ENCODE peak calls at places on chromosomes 7 and 10, in nine cellular contexts. R is neural crest cell; Y is NCI-H774; D is natural killer cell; G is T follicular helper cell; A is heart right ventricle; C is activated naive CD4-positive, alpha-beta T cell treated with anti-CD3 and anti-CD28 coated beads for 36 hours; N is neuronal stem cell; I is amygdala. O is an unnamed sample.

GRCh38 chr7:42262907-42263466 is 26.0 kb upstream of the GLI3 start:
- DNase-seq in I (no peak), D (no peak), Y (no peak), A (peak), C (no peak), R (peak), G (no peak), N (no peak), O (no peak)

GRCh38 chr7:90212149-90212495 is 582 bp downstream of the STEAP2 start:
- DNase-seq in C (no peak), G (no peak), D (no peak), N (no peak), R (no peak), I (no peak), Y (no peak), A (no peak), O (no peak)

GRCh38 chr7:123860848-123861247 is 15.9 kb downstream of the HYAL4 start:
- DNase-seq in N (no peak), Y (no peak), R (no peak), A (no peak), D (no peak), G (no peak), I (no peak), C (no peak), O (no peak)

GRCh38 chr7:109479388-109479787 is 909.7 kb downstream of the DNAJB9 start:
- DNase-seq in C (no peak), D (no peak), N (no peak), Y (no peak), A (no peak), R (no peak), I (no peak), G (no peak), O (no peak)

GRCh38 chr7:1665721-1666250 is 4.3 kb upstream of the ELFN1 start:
- DNase-seq in Y (no peak), I (no peak), D (no peak), R (no peak), N (peak), C (peak), G (no peak), A (peak), O (peak)

GRCh38 chr7:99095698-99096097 is 48.2 kb downstream of the SMURF1 start:
- DNase-seq in G (no peak), D (no peak), C (no peak), Y (no peak), N (no peak), R (no peak), I (no peak), A (no peak), O (no peak)

GRCh38 chr10:79063661-79064490 is 4.9 kb upstream of the ZMIZ1 start:
- DNase-seq in Y (no peak), G (no peak), D (no peak), C (no peak), R (no peak), N (no peak), I (no peak), A (peak), O (no peak)

GRCh38 chr7:2560175-2560695 is 1.5 kb downstream of the IQCE start:
- DNase-seq in Y (no peak), N (no peak), I (no peak), C (no peak), G (no peak), R (no peak), D (no peak), A (no peak), O (no peak)

GRCh38 chr10:117167346-117168134 is 29.5 kb upstream of the VAX1 start:
- DNase-seq in R (no peak), D (no peak), A (no peak), G (no peak), Y (no peak), C (no peak), N (no peak), I (no peak), O (no peak)

GRCh38 chr7:87345962-87346371 is 503 bp downstream of the CROT start:
- DNase-seq in D (no peak), G (no peak), R (no peak), A (no peak), N (no peak), C (no peak), Y (no peak), I (peak), O (no peak)

GRCh38 chr10:7687228-7687907 is 15.7 kb upstream of the ITIH2 start:
- DNase-seq in C (peak), N (peak), Y (peak), R (peak), A (peak), I (peak), G (peak), D (peak), O (peak)

GRCh38 chr10:23439920-23440875 is 1.3 kb downstream of the OTUD1 start:
- DNase-seq in Y (no peak), D (peak), C (peak), R (no peak), I (no peak), G (peak), A (peak), N (peak), O (peak)

GRCh38 chr7:26093023-26093422 is 59.0 kb upstream of the NFE2L3 start:
- DNase-seq in C (no peak), I (no peak), Y (no peak), N (no peak), A (no peak), D (no peak), G (no peak), R (no peak), O (no peak)

GRCh38 chr7:17043012-17043877 is 161.5 kb upstream of the AGR3 start:
- DNase-seq in A (no peak), Y (no peak), C (no peak), D (no peak), N (no peak), R (no peak), I (no peak), G (no peak), O (no peak)

GRCh38 chr10:599767-600166 is 89.7 kb downstream of the DIP2C start:
- DNase-seq in I (no peak), G (no peak), Y (no peak), C (no peak), N (no peak), A (no peak), D (no peak), R (no peak), O (no peak)